ENCODE peak calls at places on chromosome 12, in seven cellular contexts. B, M, N, K, Y, D and C are unnamed samples.

GRCh38 chr12:29546000-29546399 is 48.5 kb upstream of the OVCH1 start:
- DNase-seq in B (no peak), M (peak; percentile 18), N (no peak), K (no peak), Y (no peak), D (no peak), C (no peak)

GRCh38 chr12:95820096-95820703 is 29.6 kb upstream of the NTN4 start:
- DNase-seq in B (peak; percentile 46), M (peak; percentile 62), N (peak; percentile 41), K (peak; percentile 88), Y (peak; percentile 62), D (no peak), C (no peak)

GRCh38 chr12:60398547-60398946 is 802.7 kb downstream of the SLC16A7 start:
- DNase-seq in B (no peak), M (no peak), N (no peak), K (no peak), Y (no peak), D (no peak), C (no peak)

GRCh38 chr12:31896514-31897039 is 62.6 kb upstream of the RESF1 start:
- DNase-seq in B (peak; percentile 96), M (peak; percentile 38), N (no peak), K (no peak), Y (no peak), D (no peak), C (no peak)

GRCh38 chr12:3680919-3681594 is 71.9 kb downstream of the CRACR2A start:
- DNase-seq in B (no peak), M (no peak), N (no peak), K (peak; percentile 10), Y (no peak), D (no peak), C (no peak)

GRCh38 chr12:121781751-121782615 is 11.5 kb downstream of the RHOF start:
- DNase-seq in B (no peak), M (peak; percentile 72), N (no peak), K (peak; percentile 30), Y (peak; percentile 68), D (no peak), C (no peak)

GRCh38 chr12:104748790-104749189 is 209.3 kb downstream of the SLC41A2 start:
- DNase-seq in B (peak; percentile 76), M (peak; percentile 60), N (no peak), K (no peak), Y (no peak), D (no peak), C (peak; percentile 13)

GRCh38 chr12:30003321-30003720 is 219.6 kb upstream of the TMTC1 start:
- DNase-seq in B (peak; percentile 3), M (no peak), N (no peak), K (no peak), Y (no peak), D (no peak), C (no peak)

GRCh38 chr12:49086116-49086515 is 8.5 kb downstream of the DHH start:
- DNase-seq in B (peak; percentile 55), M (peak; percentile 76), N (no peak), K (no peak), Y (no peak), D (no peak), C (no peak)

GRCh38 chr12:108594-108993 is 42.0 kb downstream of the IQSEC3 start:
- DNase-seq in B (no peak), M (no peak), N (no peak), K (no peak), Y (no peak), D (no peak), C (no peak)

GRCh38 chr12:101793401-101793800 is 37.4 kb downstream of the GNPTAB start:
- DNase-seq in B (peak; percentile 87), M (peak; percentile 76), N (no peak), K (peak; percentile 12), Y (no peak), D (no peak), C (no peak)

GRCh38 chr12:34405286-34406227 is 383.3 kb downstream of the ALG10 start:
- DNase-seq in B (no peak), M (no peak), N (no peak), K (no peak), Y (no peak), D (no peak), C (no peak)

GRCh38 chr12:124423683-124424515 is 129.0 kb downstream of the RFLNA start:
- DNase-seq in B (no peak), M (no peak), N (no peak), K (no peak), Y (no peak), D (no peak), C (no peak)

GRCh38 chr12:57388425-57388824 is 42.4 kb downstream of the R3HDM2 start:
- DNase-seq in B (no peak), M (no peak), N (no peak), K (no peak), Y (no peak), D (no peak), C (no peak)
- H3K9ac ChIP-seq in B (no peak overlapping the region), M (no peak overlapping the region), N (no peak overlapping the region), K (no peak overlapping the region), Y (no peak overlapping the region), D (no peak overlapping the region), C (no peak overlapping the region)

GRCh38 chr12:26723379-26724308 is 109.3 kb downstream of the ITPR2 start:
- DNase-seq in B (peak; percentile 90), M (peak; percentile 78), N (no peak), K (peak; percentile 58), Y (no peak), D (no peak), C (no peak)
- H3K9ac ChIP-seq in B (no peak overlapping the region), M (no peak overlapping the region), N (no peak overlapping the region), K (no peak overlapping the region), Y (no peak overlapping the region), D (no peak overlapping the region), C (no peak overlapping the region)

GRCh38 chr12:119369907-119370546 is 35.5 kb downstream of the CCDC60 start:
- DNase-seq in B (no peak), M (no peak), N (no peak), K (no peak), Y (no peak), D (no peak), C (no peak)

GRCh38 chr12:119374615-119375014 is 40.1 kb downstream of the CCDC60 start:
- DNase-seq in B (no peak), M (no peak), N (no peak), K (no peak), Y (no peak), D (no peak), C (no peak)

GRCh38 chr12:119375170-119375569 is 40.6 kb downstream of the CCDC60 start:
- DNase-seq in B (no peak), M (no peak), N (no peak), K (no peak), Y (no peak), D (no peak), C (no peak)

GRCh38 chr12:119372540-119372939 is 38.0 kb downstream of the CCDC60 start:
- DNase-seq in B (no peak), M (no peak), N (no peak), K (no peak), Y (no peak), D (no peak), C (no peak)

DNA sequence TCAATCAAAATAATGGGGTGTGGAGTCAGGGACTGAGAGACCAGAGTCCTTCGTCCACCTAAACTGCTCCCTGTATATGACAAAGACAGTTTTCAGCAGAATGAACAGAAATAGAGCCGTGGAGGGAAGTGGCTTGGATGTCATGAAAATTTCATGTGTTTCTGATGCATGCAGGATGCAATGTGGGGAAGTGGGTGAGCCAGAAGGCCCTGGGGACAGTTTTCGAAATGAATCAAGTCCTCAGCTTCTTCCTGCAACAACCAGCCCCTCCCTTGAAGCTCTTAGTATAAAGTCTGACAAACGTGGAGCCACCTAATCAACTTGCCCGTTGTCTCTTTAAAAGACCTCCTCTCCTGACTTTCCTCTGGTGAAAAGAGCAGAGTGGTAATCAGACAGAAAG is 41.1 kb downstream of the CCDC60 start:
- DNase-seq in B (no peak), M (no peak), N (no peak), K (no peak), Y (no peak), D (no peak), C (no peak)
- H3K9ac ChIP-seq in B (no peak overlapping the region), M (no peak overlapping the region), N (no peak overlapping the region), K (no peak overlapping the region), Y (no peak overlapping the region), D (no peak overlapping the region), C (no peak overlapping the region)

GRCh38 chr12:50621435-50622304 is 116.9 kb downstream of the DIP2B start:
- DNase-seq in B (peak; percentile 39), M (no peak), N (no peak), K (no peak), Y (no peak), D (no peak), C (no peak)
- H3K9ac ChIP-seq in B (no peak overlapping the region), M (no peak overlapping the region), N (no peak overlapping the region), K (no peak overlapping the region), Y (no peak overlapping the region), D (no peak overlapping the region), C (peak overlapping the region; percentile 82)

DNA sequence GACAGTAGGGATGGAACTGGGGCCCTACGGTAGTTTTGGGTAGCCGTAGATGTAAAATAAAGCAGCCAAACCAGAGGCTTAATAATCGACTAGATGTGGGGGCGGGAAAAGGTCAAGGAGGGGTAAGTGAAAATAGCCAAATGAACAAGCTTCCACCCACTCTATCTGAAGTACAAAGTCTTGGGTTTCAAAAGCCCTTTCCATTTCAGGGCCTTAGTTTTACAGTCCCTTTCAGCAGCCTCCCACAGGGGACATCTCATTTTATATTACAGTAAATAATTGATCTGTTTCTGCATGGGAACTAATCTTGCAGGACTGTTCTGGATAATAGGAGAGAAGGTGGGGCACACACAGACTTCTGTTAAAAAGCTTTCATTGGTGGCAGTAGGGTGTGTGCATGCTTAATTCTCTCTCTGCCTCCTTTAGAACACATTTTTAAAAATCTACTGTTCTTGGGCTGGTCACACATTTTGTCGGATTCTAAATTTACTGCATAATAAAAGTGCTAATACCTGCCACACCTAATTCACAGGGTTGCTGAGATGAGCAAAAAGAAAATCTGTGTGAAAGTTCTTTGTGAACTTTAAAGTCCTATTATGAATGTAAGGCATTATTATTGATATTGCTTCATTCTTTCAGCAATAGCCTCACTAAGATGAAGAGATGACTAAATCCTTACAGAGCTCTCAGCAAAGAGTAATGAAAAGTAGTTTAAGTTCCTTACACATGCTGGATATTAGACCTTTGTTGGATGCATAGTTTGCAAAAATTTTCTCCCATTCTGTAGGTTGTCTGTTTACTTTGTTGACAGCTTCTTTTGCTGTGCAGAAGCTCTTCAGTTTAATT is 104.6 kb downstream of the ITPR2 start:
- DNase-seq in B (peak; percentile 27), M (no peak), N (no peak), K (no peak), Y (no peak), D (no peak), C (no peak)
- H3K9ac ChIP-seq in B (no peak overlapping the region), M (no peak overlapping the region), N (no peak overlapping the region), K (no peak overlapping the region), Y (no peak overlapping the region), D (no peak overlapping the region), C (no peak overlapping the region)

GRCh38 chr12:9673404-9674225 is 4.1 kb downstream of the CLEC2D start:
- DNase-seq in B (peak; percentile 94), M (peak; percentile 92), N (peak; percentile 51), K (peak; percentile 80), Y (peak; percentile 14), D (peak; percentile 81), C (peak; percentile 66)
- H3K9ac ChIP-seq in B (no peak overlapping the region), M (no peak overlapping the region), N (peak overlapping the region; percentile 37), K (peak overlapping the region; percentile 21), Y (no peak overlapping the region), D (no peak overlapping the region), C (no peak overlapping the region)

GRCh38 chr12:41577995-41578394 is 389.9 kb downstream of the PDZRN4 start:
- DNase-seq in B (peak; percentile 2), M (no peak), N (no peak), K (no peak), Y (no peak), D (no peak), C (no peak)
- H3K9ac ChIP-seq in B (no peak overlapping the region), M (no peak overlapping the region), N (no peak overlapping the region), K (no peak overlapping the region), Y (no peak overlapping the region), D (no peak overlapping the region), C (no peak overlapping the region)

GRCh38 chr12:93668919-93669418 is 8.2 kb upstream of the CRADD start:
- DNase-seq in B (no peak), M (no peak), N (no peak), K (peak; percentile 43), Y (peak; percentile 9), D (no peak), C (no peak)
- H3K9ac ChIP-seq in B (no peak overlapping the region), M (no peak overlapping the region), N (no peak overlapping the region), K (no peak overlapping the region), Y (no peak overlapping the region), D (no peak overlapping the region), C (no peak overlapping the region)